ENCODE peak calls at places on chromosomes 3 and 15, in ten cellular contexts. L is SK-N-SH; D is WTC11; B is mesothelial cell of epicardium; H is IMR-90; V is CD4-positive, alpha-beta T cell; G is AG04450; O is choroid plexus epithelial cell; F is foreskin fibroblast; I is transverse colon. C is an unnamed sample.

GRCh38 chr3:127632441-127632840 is 3.5 kb downstream of the PODXL2 start:
- DNase-seq in L (no peak), D (no peak), B (no peak), H (no peak), V (no peak), G (no peak), O (peak), F (no peak), I (no peak), C (no peak)

GRCh38 chr15:76753771-76754170 is 151.4 kb downstream of the SCAPER start:
- DNase-seq in L (no peak), D (no peak), B (no peak), H (peak), V (no peak), G (no peak), O (peak), F (no peak), I (no peak), C (no peak)

GRCh38 chr3:196202516-196202970 is 8.7 kb downstream of the ZDHHC19 start:
- DNase-seq in L (no peak), D (no peak), B (no peak), H (peak), V (no peak), G (no peak), O (peak), F (peak), I (peak), C (no peak)

GRCh38 chr15:72491768-72492167 is 17.6 kb downstream of the ARIH1 start:
- DNase-seq in L (no peak), D (no peak), B (no peak), H (peak), V (no peak), G (peak), O (peak), F (peak), I (no peak), C (no peak)

GRCh38 chr3:59117378-59117777 is 67.6 kb upstream of the CFAP20DC start:
- DNase-seq in L (no peak), D (no peak), B (no peak), H (no peak), V (no peak), G (no peak), O (no peak), F (no peak), I (no peak), C (no peak)

GRCh38 chr3:9934235-9934621 is 594 bp downstream of the CRELD1 start:
- DNase-seq in L (peak), D (no peak), B (no peak), H (no peak), V (peak), G (no peak), O (peak), F (peak), I (no peak), C (no peak)

GRCh38 chr3:5116568-5116967 is 5.5 kb upstream of the ARL8B start:
- DNase-seq in L (no peak), D (no peak), B (no peak), H (no peak), V (no peak), G (no peak), O (no peak), F (no peak), I (no peak), C (no peak)

GRCh38 chr3:197001106-197001971 is 28.3 kb downstream of the MELTF start:
- DNase-seq in L (no peak), D (no peak), B (no peak), H (no peak), V (no peak), G (no peak), O (no peak), F (no peak), I (no peak), C (no peak)

GRCh38 chr3:101229681-101230080 is 90.7 kb downstream of the IMPG2 start:
- DNase-seq in L (no peak), D (no peak), B (no peak), H (no peak), V (no peak), G (no peak), O (peak), F (peak), I (no peak), C (no peak)

GRCh38 chr3:13507791-13508339 is 27.8 kb downstream of the HDAC11 start:
- DNase-seq in L (peak), D (no peak), B (no peak), H (peak), V (no peak), G (no peak), O (no peak), F (no peak), I (no peak), C (no peak)

GRCh38 chr3:72961766-72962165 is 34.8 kb upstream of the PPP4R2 start:
- DNase-seq in L (no peak), D (no peak), B (no peak), H (no peak), V (no peak), G (no peak), O (peak), F (no peak), I (no peak), C (no peak)

GRCh38 chr3:171842864-171843511 is at the start of gene TMEM212:
- DNase-seq in L (no peak), D (no peak), B (no peak), H (peak), V (no peak), G (no peak), O (peak), F (no peak), I (no peak), C (no peak)

GRCh38 chr15:78157203-78157602 is 8.0 kb downstream of the IDH3A start:
- DNase-seq in L (no peak), D (no peak), B (no peak), H (no peak), V (no peak), G (no peak), O (no peak), F (no peak), I (no peak), C (no peak)

GRCh38 chr3:52123106-52123708 is 31.0 kb downstream of the POC1A start:
- DNase-seq in L (peak), D (peak), B (peak), H (peak), V (peak), G (peak), O (peak), F (peak), I (peak), C (peak)

GRCh38 chr3:29416514-29416913 is 135.6 kb downstream of the RBMS3 start:
- DNase-seq in L (no peak), D (no peak), B (no peak), H (no peak), V (no peak), G (no peak), O (no peak), F (no peak), I (no peak), C (no peak)

GRCh38 chr3:149339931-149340309 is 6.5 kb upstream of the TM4SF18 start:
- DNase-seq in L (no peak), D (peak), B (peak), H (peak), V (no peak), G (peak), O (peak), F (peak), I (peak), C (peak)

GRCh38 chr15:97517726-97518125 is 442.8 kb upstream of the ARRDC4 start:
- DNase-seq in L (no peak), D (no peak), B (no peak), H (no peak), V (no peak), G (no peak), O (peak), F (no peak), I (no peak), C (no peak)

GRCh38 chr3:66093981-66094380 is 55.3 kb upstream of the MAGI1 start:
- DNase-seq in L (no peak), D (no peak), B (no peak), H (no peak), V (no peak), G (no peak), O (no peak), F (no peak), I (no peak), C (no peak)

GRCh38 chr3:128503751-128504532 is 10.9 kb upstream of the GATA2 start:
- DNase-seq in L (no peak), D (no peak), B (no peak), H (no peak), V (no peak), G (no peak), O (no peak), F (no peak), I (no peak), C (peak)

GRCh38 chr3:170331143-170331542 is 26.4 kb upstream of the SKIL start:
- DNase-seq in L (no peak), D (no peak), B (no peak), H (no peak), V (no peak), G (no peak), O (peak), F (no peak), I (peak), C (peak)

GRCh38 chr3:141070229-141070628 is 19.1 kb downstream of the SPSB4 start:
- DNase-seq in L (no peak), D (no peak), B (no peak), H (no peak), V (no peak), G (no peak), O (no peak), F (no peak), I (no peak), C (no peak)

GRCh38 chr3:195872800-195873199 is 35.6 kb downstream of the TNK2 start:
- DNase-seq in L (no peak), D (no peak), B (no peak), H (no peak), V (no peak), G (no peak), O (no peak), F (no peak), I (no peak), C (no peak)

GRCh38 chr15:42712584-42712983 is 24.3 kb downstream of the CDAN1 start:
- DNase-seq in L (no peak), D (no peak), B (no peak), H (no peak), V (no peak), G (no peak), O (no peak), F (no peak), I (no peak), C (no peak)
- TF ChIP-seq CTCF in L (no peak), D (no peak), B (no peak), H (no peak), V (no peak), G (no peak), O (no peak), F (no peak), I (no peak), C (no peak)

GRCh38 chr15:62833671-62834070 is 208.9 kb upstream of the TPM1 start:
- DNase-seq in L (no peak), D (no peak), B (no peak), H (no peak), V (no peak), G (no peak), O (no peak), F (peak), I (no peak), C (no peak)

GRCh38 chr15:62832231-62832630 is 210.3 kb upstream of the TPM1 start:
- DNase-seq in L (no peak), D (no peak), B (no peak), H (no peak), V (no peak), G (no peak), O (no peak), F (no peak), I (no peak), C (no peak)

GRCh38 chr15:62824111-62824737 is 218.3 kb upstream of the TPM1 start:
- DNase-seq in L (no peak), D (no peak), B (no peak), H (peak), V (no peak), G (peak), O (peak), F (peak), I (no peak), C (no peak)

GRCh38 chr15:62828364-62828763 is 214.2 kb upstream of the TPM1 start:
- DNase-seq in L (no peak), D (no peak), B (no peak), H (no peak), V (no peak), G (no peak), O (no peak), F (no peak), I (no peak), C (no peak)
- TF ChIP-seq CTCF in L (no peak), D (no peak), B (no peak), H (no peak), V (no peak), G (no peak), O (peak), F (no peak), I (no peak), C (no peak)

GRCh38 chr3:182143903-182144302 is 432.2 kb downstream of the SOX2 start:
- DNase-seq in L (no peak), D (no peak), B (no peak), H (no peak), V (no peak), G (no peak), O (no peak), F (no peak), I (no peak), C (no peak)
- TF ChIP-seq CTCF in L (no peak), D (no peak), B (no peak), H (no peak), V (no peak), G (no peak), O (no peak), F (no peak), I (no peak), C (no peak)

DNA sequence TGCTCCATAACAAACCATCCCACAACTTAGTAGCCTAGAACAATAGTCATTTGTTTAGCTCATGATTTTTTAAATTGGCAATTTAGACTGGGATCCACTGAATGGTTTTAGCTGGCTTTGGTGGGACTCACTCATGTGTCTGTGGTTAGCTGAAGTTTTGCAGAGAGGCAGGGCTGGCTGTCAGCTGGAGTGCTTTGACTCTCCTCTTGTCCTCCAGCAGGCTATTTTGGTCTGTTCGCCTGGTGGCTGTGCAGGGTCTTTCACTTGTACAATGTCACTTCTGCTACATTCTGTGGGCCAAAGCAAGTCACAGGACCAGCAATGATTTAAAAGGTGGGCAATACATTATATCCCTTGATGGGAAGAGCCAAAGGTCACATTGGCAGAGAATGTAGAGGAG is 1146.5 kb downstream of the ROBO2 start:
- DNase-seq in L (no peak), D (no peak), B (no peak), H (no peak), V (no peak), G (no peak), O (no peak), F (no peak), I (no peak), C (no peak)
- TF ChIP-seq CTCF in L (no peak), D (no peak), B (no peak), H (no peak), V (no peak), G (no peak), O (no peak), F (no peak), I (no peak), C (no peak)